ENCODE peak calls at places on chromosomes 3 and 15, in ten cellular contexts. G is right lobe of liver; Q is osteocyte; F is stromal cell of bone marrow; V is T-helper 2 cell; J is heart left ventricle; D is activated T-cell treated with anti-CD3 and anti-CD28 coated beads, Interleukin-2, amount 50 U/mL, for 72 hours; S is central memory CD4-positive, alpha-beta T cell; K is A549; T is NCI-H774. W is an unnamed sample.

GRCh38 chr15:89203705-89204273 is 17.6 kb downstream of the RLBP1 start:
- DNase-seq in G (no peak), J (no peak), D (peak; percentile 64), T (no peak), Q (no peak), S (peak; percentile 20), F (no peak), K (no peak), V (no peak), W (no peak)

GRCh38 chr3:59263152-59263551 is 213.3 kb upstream of the CFAP20DC start:
- DNase-seq in J (no peak), G (no peak), Q (no peak), K (no peak), V (no peak), S (no peak), T (no peak), F (no peak), D (no peak), W (peak; percentile 59)

GRCh38 chr15:78684645-78685044 is 43.6 kb upstream of the CHRNB4 start:
- DNase-seq in F (no peak), Q (no peak), V (no peak), S (no peak), G (peak; percentile 28), D (no peak), K (no peak), T (no peak), J (no peak), W (no peak)

GRCh38 chr3:39000008-39000450 is 51.7 kb downstream of the SCN11A start:
- DNase-seq in S (peak; percentile 16), F (peak; percentile 41), G (no peak), V (no peak), T (peak; percentile 31), Q (no peak), J (no peak), D (no peak), K (peak; percentile 74), W (no peak)

GRCh38 chr3:119418641-119419040 is 44.8 kb downstream of the TMEM39A start:
- DNase-seq in Q (no peak), G (no peak), F (no peak), J (no peak), S (no peak), K (no peak), D (no peak), T (no peak), V (no peak), W (no peak)

GRCh38 chr3:100257601-100258000 is 3.2 kb upstream of the TBC1D23 start:
- DNase-seq in S (no peak), G (no peak), K (no peak), V (no peak), T (no peak), Q (no peak), F (peak; percentile 73), J (no peak), D (peak; percentile 8), W (no peak)

GRCh38 chr15:99909914-99910313 is 176.7 kb upstream of the LYSMD4 start:
- DNase-seq in K (peak; percentile 52), Q (no peak), G (no peak), S (no peak), D (no peak), F (no peak), T (no peak), V (no peak), J (no peak), W (no peak)

GRCh38 chr15:89095073-89095472 is 6.8 kb downstream of the ABHD2 start:
- DNase-seq in D (no peak), G (no peak), V (no peak), Q (no peak), S (no peak), K (no peak), F (no peak), T (no peak), J (no peak), W (no peak)

GRCh38 chr3:141280086-141280485 is 48.5 kb downstream of the PXYLP1 start:
- DNase-seq in S (no peak), T (no peak), D (no peak), G (no peak), F (peak; percentile 34), V (no peak), J (no peak), Q (peak; percentile 87), K (no peak), W (no peak)

GRCh38 chr15:84785053-84785452 is 32.1 kb upstream of the ALPK3 start:
- DNase-seq in T (no peak), V (no peak), G (no peak), Q (no peak), K (no peak), F (no peak), S (no peak), J (no peak), D (peak; percentile 13), W (no peak)

GRCh38 chr3:136042608-136043221 is 77.2 kb downstream of the PPP2R3A start:
- DNase-seq in D (no peak), V (no peak), G (no peak), F (peak; percentile 51), J (no peak), S (peak; percentile 6), T (peak; percentile 20), Q (no peak), K (peak; percentile 37), W (no peak)

GRCh38 chr3:170910542-170910941 is 2.1 kb upstream of the EIF5A2 start:
- DNase-seq in G (no peak), V (no peak), J (no peak), F (no peak), D (no peak), K (no peak), S (no peak), T (no peak), Q (no peak), W (no peak)

GRCh38 chr3:30408105-30408557 is 198.3 kb upstream of the TGFBR2 start:
- DNase-seq in V (no peak), J (no peak), S (no peak), G (no peak), K (no peak), D (no peak), F (peak; percentile 41), T (no peak), Q (no peak), W (no peak)

GRCh38 chr15:65426216-65426853 is 3.6 kb upstream of the IGDCC4 start:
- DNase-seq in T (no peak), D (no peak), F (no peak), V (no peak), J (no peak), K (no peak), S (no peak), G (no peak), Q (no peak), W (no peak)